ENCODE peak calls at places on chromosomes 16 and 17, in four cellular contexts. T is WTC11, N is fibroblast of mammary gland, K is lower leg skin. J is an unnamed sample.
A peak's percentile ranks its signal among the peaks of the same experiment; 100 is the strongest.

GRCh38 chr17:8949061-8949622 is 16.4 kb downstream of the PIK3R5 start:
- DNase-seq in N (no peak), K (no peak), T (no peak), J (no peak)

GRCh38 chr16:2009791-2010510 is at the start of gene ZNF598:
- DNase-seq in N (peak; percentile 77), T (peak; percentile 76), K (peak; percentile 94), J (peak; percentile 88)

GRCh38 chr16:17668411-17668810 is 197.7 kb upstream of the XYLT1 start:
- DNase-seq in N (no peak), T (no peak), K (no peak), J (no peak)

GRCh38 chr17:64110436-64111152 is 19.4 kb downstream of the ERN1 start:
- DNase-seq in T (no peak), N (no peak), K (no peak), J (no peak)

GRCh38 chr17:19867654-19868395 is at the start of gene ULK2:
- DNase-seq in T (peak; percentile 70), K (peak; percentile 88), N (peak; percentile 69), J (peak; percentile 82)

GRCh38 chr16:75323198-75323597 is 71.8 kb upstream of the BCAR1 start:
- DNase-seq in T (no peak), K (no peak), N (no peak), J (no peak)

GRCh38 chr16:21985524-21985923 is 15.4 kb downstream of the PDZD9 start:
- DNase-seq in T (no peak), N (no peak), K (no peak), J (no peak)

GRCh38 chr16:66365588-66365987 is 903 bp upstream of the CDH5 start:
- DNase-seq in K (peak; percentile 94), T (no peak), N (peak; percentile 69), J (no peak)

GRCh38 chr16:71707199-71707598 is 17.3 kb downstream of the PHLPP2 start:
- DNase-seq in N (no peak), T (no peak), K (no peak), J (no peak)

GRCh38 chr17:63775420-63775819 is 1.4 kb downstream of the DDX42 start:
- DNase-seq in K (no peak), T (no peak), N (no peak), J (no peak)

GRCh38 chr16:17238285-17239028 is 232.3 kb downstream of the XYLT1 start:
- DNase-seq in N (peak; percentile 50), T (no peak), K (no peak), J (no peak)

GRCh38 chr17:27562777-27563455 is 68.1 kb upstream of the LGALS9 start:
- DNase-seq in T (no peak), N (no peak), K (no peak), J (no peak)

GRCh38 chr17:31413081-31413799 is 21.8 kb downstream of the RAB11FIP4 start:
- DNase-seq in N (no peak), K (no peak), T (no peak), J (no peak)

GRCh38 chr16:762595-763268 is 2.2 kb downstream of the MSLN start:
- DNase-seq in T (no peak), K (no peak), N (no peak), J (no peak)

GRCh38 chr16:53415504-53415903 is 18.8 kb upstream of the RBL2 start:
- DNase-seq in N (no peak), T (peak; percentile 37), K (no peak), J (no peak)
- TF ChIP-seq CTCF in N (no peak), T (no peak), K (no peak), J (no peak)

DNA sequence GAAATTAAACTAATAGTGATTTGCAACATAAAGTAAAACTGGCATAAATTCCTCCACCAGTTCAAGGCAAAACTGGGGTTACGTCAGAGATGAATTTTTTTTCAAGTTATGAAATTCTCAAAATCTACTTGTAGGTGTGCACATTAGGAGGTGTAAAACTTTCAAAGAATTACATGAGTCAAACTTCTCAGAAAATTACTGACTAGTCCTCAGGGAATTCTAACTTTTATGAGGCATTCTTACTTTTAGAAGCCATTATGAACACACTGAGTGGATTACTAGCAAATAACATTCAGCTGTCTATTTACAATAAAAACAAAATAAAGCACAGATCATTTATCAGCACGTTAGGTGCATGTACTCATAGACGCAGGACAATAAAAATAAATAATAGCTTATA is 348.7 kb downstream of the CDH11 start:
- DNase-seq in T (no peak), N (peak; percentile 10), K (no peak), J (no peak)
- TF ChIP-seq CTCF in T (no peak), N (no peak), K (no peak), J (no peak)

DNA sequence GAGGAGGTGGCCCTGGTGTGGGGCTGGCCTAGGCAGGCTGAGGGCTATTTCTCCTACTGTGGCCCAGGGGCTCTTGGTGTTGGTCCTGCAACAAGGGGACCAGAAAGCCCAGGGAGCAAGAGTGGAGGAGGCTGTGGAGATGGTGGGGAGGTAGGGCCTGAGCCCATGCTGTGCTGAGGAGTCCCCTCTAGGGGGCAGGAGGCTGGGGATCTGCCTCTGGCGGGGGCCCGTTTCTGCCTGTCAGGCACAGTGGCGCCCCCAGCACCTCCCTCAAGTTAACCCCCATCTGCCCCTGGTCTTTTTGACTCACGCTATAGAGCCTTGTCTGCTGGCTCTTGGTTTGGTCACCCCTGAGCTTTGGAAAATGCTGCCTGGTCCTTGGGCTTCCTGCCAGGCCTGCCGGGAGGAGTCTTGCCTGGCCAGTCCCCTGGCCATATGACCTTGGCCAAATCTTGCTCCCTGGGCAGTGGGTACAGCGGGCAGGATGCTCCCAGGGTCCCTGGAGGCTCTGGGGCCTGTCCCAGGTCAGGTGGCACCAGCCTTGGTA is 5.9 kb downstream of the BAIAP2 start:
- DNase-seq in T (peak; percentile 72), N (peak; percentile 33), K (no peak), J (no peak)
- TF ChIP-seq CTCF in T (peak; percentile 68), N (peak; percentile 53), K (no peak), J (peak; percentile 28)

GRCh38 chr17:40287159-40287493 is 553 bp upstream of the CDC6 start:
- DNase-seq in K (no peak), T (no peak), N (no peak), J (no peak)

GRCh38 chr17:40287494-40288369 is at the start of gene CDC6:
- DNase-seq in K (peak; percentile 100), N (peak; percentile 99), T (peak; percentile 98), J (peak; percentile 98)

GRCh38 chr17:40293363-40293762 is 5.7 kb downstream of the CDC6 start:
- DNase-seq in T (no peak), K (no peak), N (peak; percentile 57), J (no peak)

GRCh38 chr17:40291311-40291710 is 3.6 kb downstream of the CDC6 start:
- DNase-seq in K (peak; percentile 45), T (no peak), N (no peak), J (no peak)

GRCh38 chr17:40290629-40291296 is 3.1 kb downstream of the CDC6 start:
- DNase-seq in K (peak; percentile 68), T (no peak), N (peak; percentile 93), J (no peak)
- TF ChIP-seq CTCF in K (no peak), T (no peak), N (peak; percentile 80), J (no peak)

GRCh38 chr17:51585514-51586104 is 325.3 kb downstream of the UTP18 start:
- DNase-seq in N (no peak), T (peak; percentile 55), K (no peak), J (peak; percentile 40)
- TF ChIP-seq CTCF in N (no peak), T (peak; percentile 22), K (no peak), J (peak; percentile 30)

J was measured in glutamatergic neuron.